ENCODE peak calls at places on chromosomes 2 and 18, in seven cellular contexts. One of them, this sample, is unnamed.

GRCh38 chr18:29874519-29875098 is 1167.9 kb downstream of the DSC3 start:
- DNase-seq in tibial artery: no peak
- DNase-seq in left ventricle myocardium inferior: no peak
- DNase-seq in fibroblast of lung: peak; percentile 39
- DNase-seq in H9: peak; percentile 41
- DNase-seq in A549: no peak
- DNase-seq in HCT116: peak; percentile 10
- DNase-seq in this sample: no peak

GRCh38 chr18:6118080-6118479 is 222.8 kb upstream of the TMEM200C start:
- DNase-seq in fibroblast of lung: no peak
- DNase-seq in left ventricle myocardium inferior: no peak
- DNase-seq in A549: no peak
- DNase-seq in tibial artery: no peak
- DNase-seq in H9: no peak
- DNase-seq in HCT116: no peak
- DNase-seq in this sample: no peak

GRCh38 chr18:30957086-30957485 is 85.5 kb downstream of the DSC3 start:
- DNase-seq in fibroblast of lung: peak; percentile 60
- DNase-seq in H9: no peak
- DNase-seq in left ventricle myocardium inferior: no peak
- DNase-seq in tibial artery: no peak
- DNase-seq in A549: no peak
- DNase-seq in HCT116: no peak
- DNase-seq in this sample: no peak

GRCh38 chr2:6866239-6866745 is 585 bp upstream of the CMPK2 start:
- DNase-seq in fibroblast of lung: peak; percentile 32
- DNase-seq in tibial artery: no peak
- DNase-seq in left ventricle myocardium inferior: no peak
- DNase-seq in HCT116: peak; percentile 27
- DNase-seq in A549: peak; percentile 44
- DNase-seq in H9: peak; percentile 48
- DNase-seq in this sample: no peak

GRCh38 chr2:217396165-217396564 is 536.3 kb upstream of the TNP1 start:
- DNase-seq in A549: no peak
- DNase-seq in H9: no peak
- DNase-seq in left ventricle myocardium inferior: no peak
- DNase-seq in fibroblast of lung: peak; percentile 57
- DNase-seq in HCT116: no peak
- DNase-seq in tibial artery: no peak
- DNase-seq in this sample: no peak

GRCh38 chr18:44579028-44579692 is 101.5 kb upstream of the SETBP1 start:
- DNase-seq in left ventricle myocardium inferior: no peak
- DNase-seq in HCT116: no peak
- DNase-seq in H9: peak; percentile 33
- DNase-seq in tibial artery: no peak
- DNase-seq in A549: peak; percentile 6
- DNase-seq in fibroblast of lung: peak; percentile 85
- DNase-seq in this sample: no peak

GRCh38 chr18:55534547-55534946 is 53.4 kb downstream of the TCF4 start:
- DNase-seq in H9: no peak
- DNase-seq in tibial artery: no peak
- DNase-seq in A549: no peak
- DNase-seq in HCT116: no peak
- DNase-seq in fibroblast of lung: peak; percentile 43
- DNase-seq in left ventricle myocardium inferior: no peak
- DNase-seq in this sample: no peak

GRCh38 chr2:62156861-62157496 is 38.9 kb upstream of the B3GNT2 start:
- DNase-seq in H9: peak; percentile 38
- DNase-seq in left ventricle myocardium inferior: no peak
- DNase-seq in fibroblast of lung: no peak
- DNase-seq in HCT116: no peak
- DNase-seq in A549: no peak
- DNase-seq in tibial artery: no peak
- DNase-seq in this sample: no peak

GRCh38 chr2:41723531-41723930 is 324.3 kb upstream of the PKDCC start:
- DNase-seq in fibroblast of lung: no peak
- DNase-seq in tibial artery: no peak
- DNase-seq in H9: no peak
- DNase-seq in A549: no peak
- DNase-seq in left ventricle myocardium inferior: no peak
- DNase-seq in HCT116: no peak
- DNase-seq in this sample: no peak

GRCh38 chr18:37711990-37712389 is 146.4 kb upstream of the CELF4 start:
- DNase-seq in tibial artery: no peak
- DNase-seq in A549: no peak
- DNase-seq in fibroblast of lung: no peak
- DNase-seq in left ventricle myocardium inferior: no peak
- DNase-seq in HCT116: no peak
- DNase-seq in H9: no peak
- DNase-seq in this sample: no peak

GRCh38 chr2:241540766-241541561 is 17.6 kb upstream of the BOK start:
- DNase-seq in tibial artery: no peak
- DNase-seq in HCT116: peak; percentile 70
- DNase-seq in fibroblast of lung: peak; percentile 38
- DNase-seq in H9: peak; percentile 95
- DNase-seq in left ventricle myocardium inferior: peak; percentile 46
- DNase-seq in A549: peak; percentile 50
- DNase-seq in this sample: peak; percentile 41

GRCh38 chr2:152525277-152525838 is 190.4 kb downstream of the FMNL2 start:
- DNase-seq in fibroblast of lung: peak; percentile 77
- DNase-seq in HCT116: no peak
- DNase-seq in left ventricle myocardium inferior: no peak
- DNase-seq in A549: no peak
- DNase-seq in H9: no peak
- DNase-seq in tibial artery: peak; percentile 66
- DNase-seq in this sample: peak; percentile 59

GRCh38 chr18:50091495-50092249 is 103.3 kb downstream of the MYO5B start:
- DNase-seq in H9: no peak
- DNase-seq in left ventricle myocardium inferior: no peak
- DNase-seq in tibial artery: no peak
- DNase-seq in fibroblast of lung: peak; percentile 38
- DNase-seq in HCT116: no peak
- DNase-seq in A549: no peak
- DNase-seq in this sample: no peak

GRCh38 chr2:1609040-1609439 is 135.3 kb downstream of the PXDN start:
- DNase-seq in fibroblast of lung: no peak
- DNase-seq in A549: no peak
- DNase-seq in left ventricle myocardium inferior: no peak
- DNase-seq in HCT116: no peak
- DNase-seq in tibial artery: no peak
- DNase-seq in H9: no peak
- DNase-seq in this sample: peak; percentile 4

GRCh38 chr18:75088021-75088506 is 120.9 kb downstream of the PTGR3 start:
- DNase-seq in A549: no peak
- DNase-seq in H9: no peak
- DNase-seq in HCT116: no peak
- DNase-seq in fibroblast of lung: no peak
- DNase-seq in tibial artery: no peak
- DNase-seq in left ventricle myocardium inferior: no peak
- DNase-seq in this sample: no peak

GRCh38 chr2:226211439-226211838 is 588.2 kb downstream of the IRS1 start:
- DNase-seq in left ventricle myocardium inferior: no peak
- DNase-seq in tibial artery: no peak
- DNase-seq in A549: no peak
- DNase-seq in fibroblast of lung: peak; percentile 90
- DNase-seq in H9: no peak
- DNase-seq in HCT116: peak; percentile 45
- DNase-seq in this sample: no peak

GRCh38 chr2:107502463-107503079 is 324.1 kb upstream of the RGPD4 start:
- DNase-seq in H9: no peak
- DNase-seq in tibial artery: no peak
- DNase-seq in HCT116: no peak
- DNase-seq in fibroblast of lung: no peak
- DNase-seq in left ventricle myocardium inferior: no peak
- DNase-seq in A549: no peak
- DNase-seq in this sample: no peak
- H3K27ac ChIP-seq in H9: peak overlapping the region; percentile 17
- H3K27ac ChIP-seq in tibial artery: no peak overlapping the region
- H3K27ac ChIP-seq in HCT116: no peak overlapping the region
- H3K27ac ChIP-seq in fibroblast of lung: no peak overlapping the region
- H3K27ac ChIP-seq in left ventricle myocardium inferior: no peak overlapping the region
- H3K27ac ChIP-seq in A549: no peak overlapping the region
- H3K27ac ChIP-seq in this sample: no peak overlapping the region

GRCh38 chr2:222977121-222977520 is 74.9 kb upstream of the KCNE4 start:
- DNase-seq in tibial artery: no peak
- DNase-seq in A549: no peak
- DNase-seq in fibroblast of lung: no peak
- DNase-seq in H9: no peak
- DNase-seq in HCT116: no peak
- DNase-seq in left ventricle myocardium inferior: no peak
- DNase-seq in this sample: no peak

GRCh38 chr2:222982909-222983265 is 69.1 kb upstream of the KCNE4 start:
- DNase-seq in fibroblast of lung: no peak
- DNase-seq in HCT116: no peak
- DNase-seq in H9: no peak
- DNase-seq in tibial artery: no peak
- DNase-seq in A549: no peak
- DNase-seq in left ventricle myocardium inferior: no peak
- DNase-seq in this sample: no peak

GRCh38 chr2:222979484-222979883 is 72.5 kb upstream of the KCNE4 start:
- DNase-seq in H9: no peak
- DNase-seq in fibroblast of lung: no peak
- DNase-seq in A549: no peak
- DNase-seq in left ventricle myocardium inferior: no peak
- DNase-seq in tibial artery: no peak
- DNase-seq in HCT116: no peak
- DNase-seq in this sample: no peak

GRCh38 chr2:222978850-222979249 is 73.1 kb upstream of the KCNE4 start:
- DNase-seq in tibial artery: no peak
- DNase-seq in H9: no peak
- DNase-seq in fibroblast of lung: no peak
- DNase-seq in HCT116: no peak
- DNase-seq in A549: no peak
- DNase-seq in left ventricle myocardium inferior: no peak
- DNase-seq in this sample: no peak

DNA sequence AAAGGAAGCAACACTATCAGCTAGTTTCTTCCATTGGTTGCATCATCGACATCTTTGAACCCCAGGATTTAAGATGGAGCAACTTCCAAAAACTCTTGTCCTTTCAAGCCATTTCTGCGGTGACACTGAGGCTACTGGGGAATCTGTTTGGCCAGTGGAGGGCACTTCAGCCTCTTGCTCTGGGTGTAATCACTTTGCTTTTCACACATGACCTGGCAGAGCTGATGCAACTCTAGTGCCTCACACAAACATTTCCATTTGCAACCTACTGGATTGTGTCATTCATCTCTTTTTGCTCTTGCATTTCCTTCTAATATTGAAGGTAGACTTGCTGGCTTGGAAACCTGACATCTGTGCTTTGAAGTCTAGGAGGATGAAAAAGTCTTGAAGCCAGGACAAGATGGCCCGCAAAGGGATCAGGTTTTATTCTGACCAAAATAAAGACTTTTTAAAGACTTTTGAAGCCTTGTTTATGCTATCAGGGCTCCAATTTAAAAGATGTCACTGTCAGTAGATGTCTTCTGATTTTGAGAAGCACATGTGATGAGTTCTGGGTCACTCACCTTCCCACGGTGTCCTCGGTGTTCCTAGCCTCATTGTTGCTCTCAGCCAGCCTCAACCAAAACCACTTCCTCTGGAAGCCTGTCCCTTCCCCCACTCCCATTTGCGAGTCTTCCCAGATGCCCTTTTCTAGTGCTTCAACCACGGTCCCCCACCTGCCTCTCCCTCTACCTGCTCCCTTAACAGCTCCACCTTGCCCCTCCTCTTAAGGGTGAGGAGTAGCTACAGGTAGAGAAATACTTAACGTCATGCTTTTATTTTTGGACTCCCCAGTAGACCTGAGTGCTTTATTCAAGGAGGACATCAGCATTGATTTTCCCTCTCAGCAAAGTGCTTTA is 69.7 kb upstream of the KCNE4 start:
- DNase-seq in tibial artery: peak; percentile 85
- DNase-seq in fibroblast of lung: peak; percentile 78
- DNase-seq in HCT116: peak; percentile 65
- DNase-seq in A549: no peak
- DNase-seq in H9: peak; percentile 62
- DNase-seq in left ventricle myocardium inferior: peak; percentile 25
- DNase-seq in this sample: peak; percentile 33
- TF ChIP-seq CTCF in tibial artery: peak; percentile 63
- TF ChIP-seq CTCF in fibroblast of lung: peak; percentile 76
- TF ChIP-seq CTCF in HCT116: peak; percentile 61
- TF ChIP-seq CTCF in A549: peak; percentile 68
- TF ChIP-seq CTCF in H9: peak; percentile 64
- TF ChIP-seq CTCF in left ventricle myocardium inferior: peak; percentile 70
- TF ChIP-seq CTCF in this sample: peak; percentile 54

DNA sequence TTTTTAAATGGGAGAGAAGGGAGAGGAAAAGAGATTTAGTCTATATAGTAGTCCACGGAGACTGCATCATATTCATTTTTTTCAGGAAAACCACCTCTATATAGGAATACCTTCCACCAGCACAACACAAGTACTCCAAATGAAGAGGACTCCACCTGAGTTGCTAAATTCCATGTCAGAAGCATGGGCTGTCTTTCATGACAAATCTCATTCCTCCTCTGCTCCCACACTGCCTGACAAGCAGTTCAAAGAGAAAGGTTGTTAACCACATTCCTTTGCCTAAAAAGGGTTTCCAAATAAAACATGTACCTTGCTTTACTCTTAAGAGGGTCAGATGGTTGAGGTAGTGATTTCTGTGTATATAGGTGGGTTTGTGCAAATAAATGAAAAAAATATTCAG is 122.0 kb downstream of the TMEFF2 start:
- DNase-seq in tibial artery: no peak
- DNase-seq in fibroblast of lung: no peak
- DNase-seq in HCT116: no peak
- DNase-seq in A549: no peak
- DNase-seq in left ventricle myocardium inferior: no peak
- DNase-seq in H9: no peak
- DNase-seq in this sample: no peak
- H3K4me1 ChIP-seq in tibial artery: no peaks in the 10 kb centered on the region
- H3K4me1 ChIP-seq in fibroblast of lung: no peaks in the 10 kb centered on the region
- H3K4me1 ChIP-seq in HCT116: no peaks in the 10 kb centered on the region
- H3K4me1 ChIP-seq in A549: no peaks in the 10 kb centered on the region
- H3K4me1 ChIP-seq in left ventricle myocardium inferior: no peaks in the 10 kb centered on the region
- H3K4me1 ChIP-seq in H9: no peaks in the 10 kb centered on the region
- H3K4me1 ChIP-seq in this sample: no peaks in the 10 kb centered on the region

GRCh38 chr18:42922363-42922762 is 193.1 kb downstream of the RIT2 start:
- DNase-seq in left ventricle myocardium inferior: no peak
- DNase-seq in tibial artery: no peak
- DNase-seq in H9: no peak
- DNase-seq in HCT116: no peak
- DNase-seq in fibroblast of lung: no peak
- DNase-seq in A549: no peak
- DNase-seq in this sample: no peak

GRCh38 chr18:42915240-42915791 is 200.2 kb downstream of the RIT2 start:
- DNase-seq in left ventricle myocardium inferior: no peak
- DNase-seq in fibroblast of lung: peak; percentile 6
- DNase-seq in H9: no peak
- DNase-seq in tibial artery: no peak
- DNase-seq in A549: no peak
- DNase-seq in HCT116: no peak
- DNase-seq in this sample: no peak

GRCh38 chr18:42925036-42925435 is 190.4 kb downstream of the RIT2 start:
- DNase-seq in tibial artery: no peak
- DNase-seq in left ventricle myocardium inferior: no peak
- DNase-seq in HCT116: no peak
- DNase-seq in A549: no peak
- DNase-seq in fibroblast of lung: no peak
- DNase-seq in H9: no peak
- DNase-seq in this sample: no peak

GRCh38 chr18:42921261-42921737 is 194.2 kb downstream of the RIT2 start:
- DNase-seq in tibial artery: no peak
- DNase-seq in fibroblast of lung: no peak
- DNase-seq in left ventricle myocardium inferior: no peak
- DNase-seq in A549: no peak
- DNase-seq in H9: no peak
- DNase-seq in HCT116: no peak
- DNase-seq in this sample: no peak

GRCh38 chr18:42920621-42921020 is 194.9 kb downstream of the RIT2 start:
- DNase-seq in H9: no peak
- DNase-seq in tibial artery: no peak
- DNase-seq in HCT116: no peak
- DNase-seq in fibroblast of lung: no peak
- DNase-seq in A549: no peak
- DNase-seq in left ventricle myocardium inferior: no peak
- DNase-seq in this sample: no peak
- H3K27ac ChIP-seq in H9: no peak overlapping the region
- H3K27ac ChIP-seq in tibial artery: no peak overlapping the region
- H3K27ac ChIP-seq in HCT116: no peak overlapping the region
- H3K27ac ChIP-seq in fibroblast of lung: no peak overlapping the region
- H3K27ac ChIP-seq in A549: no peak overlapping the region
- H3K27ac ChIP-seq in left ventricle myocardium inferior: no peak overlapping the region
- H3K27ac ChIP-seq in this sample: no peak overlapping the region

This sample was measured in heart left ventricle.